ENCODE peak calls at places on chromosomes 3 and 15, in four cellular contexts. One of them, this sample, is unnamed.

GRCh38 chr15:41128174-41128902 is 12.3 kb upstream of the INO80 start:
- DNase-seq in OCI-LY7: no peak
- DNase-seq in uterus: no peak
- DNase-seq in body of pancreas: no peak
- DNase-seq in this sample: no peak

GRCh38 chr3:108127301-108127988 is 36.6 kb upstream of the CD47 start:
- DNase-seq in OCI-LY7: peak; percentile 86
- DNase-seq in body of pancreas: no peak
- DNase-seq in uterus: no peak
- DNase-seq in this sample: no peak

GRCh38 chr15:76116138-76116885 is 56.5 kb downstream of the TMEM266 start:
- DNase-seq in OCI-LY7: no peak
- DNase-seq in body of pancreas: no peak
- DNase-seq in uterus: no peak
- DNase-seq in this sample: no peak

GRCh38 chr15:40911139-40911538 is 16.9 kb downstream of the VPS18 start:
- DNase-seq in uterus: no peak
- DNase-seq in OCI-LY7: no peak
- DNase-seq in body of pancreas: no peak
- DNase-seq in this sample: no peak

GRCh38 chr3:126752303-126753190 is 48.5 kb downstream of the CHCHD6 start:
- DNase-seq in body of pancreas: peak; percentile 74
- DNase-seq in uterus: peak; percentile 62
- DNase-seq in OCI-LY7: peak; percentile 66
- DNase-seq in this sample: peak; percentile 82

GRCh38 chr15:25903024-25903581 is 40.0 kb upstream of the ATP10A start:
- DNase-seq in uterus: no peak
- DNase-seq in OCI-LY7: no peak
- DNase-seq in body of pancreas: no peak
- DNase-seq in this sample: no peak

GRCh38 chr3:100185847-100186246 is 71.5 kb upstream of the FILIP1L start:
- DNase-seq in OCI-LY7: no peak
- DNase-seq in body of pancreas: no peak
- DNase-seq in uterus: no peak
- DNase-seq in this sample: no peak

GRCh38 chr3:21705769-21706168 is 45.2 kb downstream of the ZNF385D start:
- DNase-seq in body of pancreas: peak; percentile 58
- DNase-seq in uterus: peak; percentile 54
- DNase-seq in OCI-LY7: no peak
- DNase-seq in this sample: no peak

GRCh38 chr3:152054315-152054714 is 180.9 kb downstream of the SUCNR1 start:
- DNase-seq in OCI-LY7: no peak
- DNase-seq in body of pancreas: no peak
- DNase-seq in uterus: no peak
- DNase-seq in this sample: no peak

GRCh38 chr3:112333386-112334334 is 704 bp downstream of the CD200 start:
- DNase-seq in body of pancreas: no peak
- DNase-seq in uterus: peak; percentile 33
- DNase-seq in OCI-LY7: no peak
- DNase-seq in this sample: peak; percentile 21

GRCh38 chr3:39415983-39416382 is 9.5 kb downstream of the RPSA start:
- DNase-seq in uterus: no peak
- DNase-seq in OCI-LY7: no peak
- DNase-seq in body of pancreas: no peak
- DNase-seq in this sample: no peak

GRCh38 chr3:105774444-105775180 is 94.2 kb downstream of the CBLB start:
- DNase-seq in OCI-LY7: no peak
- DNase-seq in uterus: no peak
- DNase-seq in body of pancreas: no peak
- DNase-seq in this sample: no peak

GRCh38 chr3:150114873-150115570 is 144.3 kb upstream of the PFN2 start:
- DNase-seq in uterus: no peak
- DNase-seq in OCI-LY7: no peak
- DNase-seq in body of pancreas: no peak
- DNase-seq in this sample: peak; percentile 53

GRCh38 chr3:170752571-170753155 is 117.3 kb downstream of the RPL22L1 start:
- DNase-seq in body of pancreas: no peak
- DNase-seq in OCI-LY7: no peak
- DNase-seq in uterus: no peak
- DNase-seq in this sample: no peak

GRCh38 chr3:38000965-38001455 is 10.4 kb downstream of the VILL start:
- DNase-seq in OCI-LY7: no peak
- DNase-seq in uterus: peak; percentile 10
- DNase-seq in body of pancreas: no peak
- DNase-seq in this sample: no peak

GRCh38 chr3:178439504-178439903 is 96.7 kb upstream of the KCNMB2 start:
- DNase-seq in OCI-LY7: no peak
- DNase-seq in uterus: no peak
- DNase-seq in body of pancreas: no peak
- DNase-seq in this sample: peak; percentile 36

GRCh38 chr3:178436773-178437172 is 99.5 kb upstream of the KCNMB2 start:
- DNase-seq in uterus: peak; percentile 19
- DNase-seq in body of pancreas: peak; percentile 9
- DNase-seq in OCI-LY7: peak; percentile 52
- DNase-seq in this sample: peak; percentile 60

GRCh38 chr3:178435575-178435974 is 100.7 kb upstream of the KCNMB2 start:
- DNase-seq in body of pancreas: no peak
- DNase-seq in uterus: no peak
- DNase-seq in OCI-LY7: no peak
- DNase-seq in this sample: no peak

GRCh38 chr3:178434206-178434805 is 101.9 kb upstream of the KCNMB2 start:
- DNase-seq in body of pancreas: no peak
- DNase-seq in OCI-LY7: no peak
- DNase-seq in uterus: no peak
- DNase-seq in this sample: no peak
- TF ChIP-seq CTCF in body of pancreas: no peak
- TF ChIP-seq CTCF in OCI-LY7: peak; percentile 38
- TF ChIP-seq CTCF in uterus: no peak
- TF ChIP-seq CTCF in this sample: no peak

GRCh38 chr15:44670087-44670945 is 6.9 kb upstream of the SPG11 start:
- DNase-seq in OCI-LY7: peak; percentile 61
- DNase-seq in uterus: no peak
- DNase-seq in body of pancreas: no peak
- DNase-seq in this sample: no peak
- TF ChIP-seq CTCF in OCI-LY7: no peak
- TF ChIP-seq CTCF in uterus: no peak
- TF ChIP-seq CTCF in body of pancreas: no peak
- TF ChIP-seq CTCF in this sample: no peak

GRCh38 chr3:35946857-35947514 is 307.7 kb downstream of the ARPP21 start:
- DNase-seq in uterus: no peak
- DNase-seq in OCI-LY7: no peak
- DNase-seq in body of pancreas: peak; percentile 3
- DNase-seq in this sample: no peak

GRCh38 chr3:35944915-35945710 is 305.8 kb downstream of the ARPP21 start:
- DNase-seq in uterus: no peak
- DNase-seq in body of pancreas: no peak
- DNase-seq in OCI-LY7: no peak
- DNase-seq in this sample: no peak

GRCh38 chr3:35950045-35950444 is 310.7 kb downstream of the ARPP21 start:
- DNase-seq in uterus: no peak
- DNase-seq in OCI-LY7: no peak
- DNase-seq in body of pancreas: no peak
- DNase-seq in this sample: no peak

DNA sequence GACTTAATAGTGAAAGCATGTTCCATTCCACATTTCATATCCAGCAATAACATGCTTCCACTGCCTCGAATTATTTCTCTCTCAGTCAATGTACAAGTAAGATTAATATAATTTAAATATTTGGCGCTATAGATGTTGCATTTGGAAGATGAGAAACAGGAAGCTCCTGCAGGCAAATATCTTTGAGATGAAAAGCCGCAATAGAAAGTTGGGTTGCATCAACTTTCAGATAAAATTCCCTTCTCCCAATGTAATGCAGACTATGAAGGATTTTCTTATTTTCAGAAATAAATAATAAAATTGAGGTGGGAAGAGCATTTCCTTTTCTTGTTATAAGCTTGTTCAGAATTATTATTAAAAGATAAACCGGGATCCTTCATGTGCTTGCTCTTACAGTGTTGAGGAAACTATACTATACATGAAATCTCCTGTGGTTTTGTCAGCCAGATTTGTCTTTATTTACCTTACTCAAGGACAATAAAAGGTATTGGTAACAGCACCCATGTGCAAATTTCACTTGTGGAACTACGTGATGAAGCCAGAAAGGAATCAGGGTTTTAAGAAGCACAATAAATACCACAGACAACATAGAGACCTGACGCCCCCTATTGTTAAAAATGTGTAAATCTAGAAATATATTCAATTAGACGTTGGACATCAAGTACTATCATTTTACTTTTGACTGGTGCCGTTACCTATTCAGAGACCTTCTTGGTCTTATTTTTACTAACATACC is 307.0 kb downstream of the ARPP21 start:
- DNase-seq in uterus: no peak
- DNase-seq in OCI-LY7: peak; percentile 30
- DNase-seq in body of pancreas: no peak
- DNase-seq in this sample: peak; percentile 10
- TF ChIP-seq CTCF in uterus: no peak
- TF ChIP-seq CTCF in OCI-LY7: peak; percentile 82
- TF ChIP-seq CTCF in body of pancreas: no peak
- TF ChIP-seq CTCF in this sample: no peak

GRCh38 chr15:90618330-90619136 is 88.8 kb downstream of the CRTC3 start:
- DNase-seq in OCI-LY7: no peak
- DNase-seq in uterus: no peak
- DNase-seq in body of pancreas: no peak
- DNase-seq in this sample: no peak
- TF ChIP-seq CTCF in OCI-LY7: peak; percentile 32
- TF ChIP-seq CTCF in uterus: no peak
- TF ChIP-seq CTCF in body of pancreas: no peak
- TF ChIP-seq CTCF in this sample: no peak

GRCh38 chr3:195582947-195583346 is 793 bp downstream of the APOD start:
- DNase-seq in uterus: no peak
- DNase-seq in body of pancreas: no peak
- DNase-seq in OCI-LY7: peak; percentile 10
- DNase-seq in this sample: no peak
- TF ChIP-seq CTCF in uterus: no peak
- TF ChIP-seq CTCF in body of pancreas: no peak
- TF ChIP-seq CTCF in OCI-LY7: no peak
- TF ChIP-seq CTCF in this sample: no peak

GRCh38 chr15:98883504-98883903 is 124.1 kb downstream of the PGPEP1L start:
- DNase-seq in body of pancreas: no peak
- DNase-seq in OCI-LY7: no peak
- DNase-seq in uterus: no peak
- DNase-seq in this sample: no peak

GRCh38 chr15:98878172-98878571 is 129.4 kb downstream of the PGPEP1L start:
- DNase-seq in OCI-LY7: no peak
- DNase-seq in body of pancreas: no peak
- DNase-seq in uterus: no peak
- DNase-seq in this sample: no peak

GRCh38 chr15:98878862-98879261 is 128.7 kb downstream of the PGPEP1L start:
- DNase-seq in uterus: no peak
- DNase-seq in body of pancreas: no peak
- DNase-seq in OCI-LY7: no peak
- DNase-seq in this sample: no peak

GRCh38 chr15:98884894-98885293 is 122.7 kb downstream of the PGPEP1L start:
- DNase-seq in OCI-LY7: no peak
- DNase-seq in body of pancreas: no peak
- DNase-seq in uterus: no peak
- DNase-seq in this sample: no peak

GRCh38 chr15:98881526-98882517 is 125.8 kb downstream of the PGPEP1L start:
- DNase-seq in body of pancreas: no peak
- DNase-seq in uterus: peak; percentile 53
- DNase-seq in OCI-LY7: peak; percentile 53
- DNase-seq in this sample: peak; percentile 69
- TF ChIP-seq CTCF in body of pancreas: peak; percentile 64
- TF ChIP-seq CTCF in uterus: peak; percentile 57
- TF ChIP-seq CTCF in OCI-LY7: peak; percentile 83
- TF ChIP-seq CTCF in this sample: peak; percentile 52

GRCh38 chr15:83833569-83833968 is 179.6 kb downstream of the ADAMTSL3 start:
- DNase-seq in OCI-LY7: no peak
- DNase-seq in body of pancreas: no peak
- DNase-seq in uterus: no peak
- DNase-seq in this sample: no peak

GRCh38 chr15:83842281-83842680 is 188.4 kb downstream of the ADAMTSL3 start:
- DNase-seq in OCI-LY7: no peak
- DNase-seq in uterus: no peak
- DNase-seq in body of pancreas: no peak
- DNase-seq in this sample: no peak

GRCh38 chr15:83835384-83836010 is 181.6 kb downstream of the ADAMTSL3 start:
- DNase-seq in body of pancreas: no peak
- DNase-seq in uterus: no peak
- DNase-seq in OCI-LY7: no peak
- DNase-seq in this sample: no peak

GRCh38 chr15:83838763-83839162 is 184.8 kb downstream of the ADAMTSL3 start:
- DNase-seq in uterus: no peak
- DNase-seq in body of pancreas: no peak
- DNase-seq in OCI-LY7: no peak
- DNase-seq in this sample: no peak

DNA sequence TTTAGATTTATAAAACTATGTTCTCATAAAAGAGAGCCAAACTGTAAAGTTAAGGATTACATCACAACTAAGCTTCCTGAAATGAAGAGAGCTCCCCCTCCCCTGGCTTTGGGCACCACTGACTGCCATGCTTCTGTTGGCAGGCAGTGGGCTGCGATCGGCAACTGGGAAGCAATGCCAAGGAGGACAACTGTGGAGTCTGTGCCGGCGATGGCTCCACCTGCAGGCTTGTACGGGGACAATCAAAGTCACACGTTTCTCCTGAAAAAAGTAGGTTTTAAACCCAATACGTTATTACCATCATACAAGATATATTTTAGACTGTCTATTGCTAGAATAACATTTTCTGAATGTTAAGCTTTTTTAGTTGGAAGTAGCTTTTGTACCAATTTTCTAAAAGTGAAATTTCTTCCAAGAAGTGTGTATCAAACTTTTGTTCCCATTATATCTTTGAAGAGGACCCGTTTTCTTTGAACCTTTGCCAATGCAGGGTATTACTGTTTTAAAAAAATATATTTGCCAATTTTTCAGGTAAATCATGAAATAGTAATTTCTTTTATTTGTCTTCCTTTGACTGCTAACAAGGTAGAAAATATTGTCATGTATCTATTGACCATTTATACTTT is 184.1 kb downstream of the ADAMTSL3 start:
- DNase-seq in body of pancreas: peak; percentile 62
- DNase-seq in OCI-LY7: peak; percentile 3
- DNase-seq in uterus: no peak
- DNase-seq in this sample: peak; percentile 13
- TF ChIP-seq CTCF in body of pancreas: peak; percentile 27
- TF ChIP-seq CTCF in OCI-LY7: peak; percentile 72
- TF ChIP-seq CTCF in uterus: peak; percentile 26
- TF ChIP-seq CTCF in this sample: peak; percentile 35

DNA sequence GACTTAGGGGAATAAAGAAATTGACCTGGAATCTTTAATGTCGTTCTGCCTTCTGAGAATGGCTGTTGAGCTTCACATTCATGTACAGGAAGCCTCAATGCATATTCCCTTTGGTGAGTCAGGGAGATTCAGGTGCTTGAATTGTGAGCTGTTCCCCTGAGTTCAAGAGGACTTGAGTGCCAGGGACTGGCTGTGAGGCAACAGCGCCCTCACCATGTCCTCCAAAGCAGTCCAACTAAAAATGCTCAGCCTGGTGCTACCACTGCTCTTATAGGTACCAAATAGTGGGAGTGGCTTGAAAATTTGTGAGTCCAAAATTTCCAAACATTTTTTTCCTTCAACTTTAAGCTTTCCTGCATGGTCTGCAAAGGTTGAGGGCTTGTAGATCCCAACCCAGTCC is 54.1 kb downstream of the LEO1 start:
- DNase-seq in body of pancreas: peak; percentile 6
- DNase-seq in OCI-LY7: peak; percentile 43
- DNase-seq in uterus: no peak
- DNase-seq in this sample: no peak
- TF ChIP-seq CTCF in body of pancreas: no peak
- TF ChIP-seq CTCF in OCI-LY7: peak; percentile 73
- TF ChIP-seq CTCF in uterus: no peak
- TF ChIP-seq CTCF in this sample: peak; percentile 28

This sample was measured in GM13976.